ENCODE peak calls at places on chromosomes 3 and 15, in six cellular contexts. R, Z, T, Y, I and U are unnamed samples.
A peak's percentile ranks its signal among the peaks of the same experiment; 100 is the strongest.

GRCh38 chr3:58880182-58880581 is 169.6 kb downstream of the CFAP20DC start:
- DNase-seq in R (no peak), T (no peak), Z (no peak), I (no peak), Y (no peak), U (no peak)

GRCh38 chr15:39357478-39358268 is 223.2 kb upstream of the THBS1 start:
- DNase-seq in I (no peak), T (no peak), Y (no peak), R (no peak), Z (no peak), U (no peak)

GRCh38 chr15:29674661-29675533 is 147.4 kb downstream of the TJP1 start:
- DNase-seq in I (peak; percentile 49), R (peak; percentile 45), Z (peak; percentile 58), T (peak; percentile 87), Y (peak; percentile 96), U (peak; percentile 33)

GRCh38 chr3:88231207-88231606 is 81.4 kb downstream of the C3orf38 start:
- DNase-seq in I (no peak), T (no peak), Z (no peak), R (no peak), Y (no peak), U (no peak)

GRCh38 chr15:48802867-48803266 is 8.0 kb downstream of the CEP152 start:
- DNase-seq in I (no peak), T (no peak), Z (no peak), R (no peak), Y (no peak), U (no peak)

GRCh38 chr15:57867970-57868791 is 161.7 kb downstream of the POLR2M start:
- DNase-seq in R (no peak), I (no peak), T (no peak), Y (no peak), Z (no peak), U (no peak)

GRCh38 chr3:10192953-10193691 is 28.4 kb downstream of the IRAK2 start:
- DNase-seq in T (no peak), Z (no peak), Y (peak; percentile 82), I (no peak), R (no peak), U (no peak)

GRCh38 chr15:31336943-31337295 is 10.3 kb downstream of the KLF13 start:
- DNase-seq in I (no peak), Z (no peak), R (no peak), Y (no peak), T (no peak), U (no peak)

GRCh38 chr3:168249539-168250414 is 154.1 kb upstream of the GOLIM4 start:
- DNase-seq in Z (peak; percentile 69), I (peak; percentile 14), Y (peak; percentile 80), T (peak; percentile 87), R (peak; percentile 58), U (peak; percentile 63)

GRCh38 chr3:53845103-53845880 is 927 bp downstream of the CHDH start:
- DNase-seq in I (peak; percentile 70), T (peak; percentile 85), Z (peak; percentile 43), Y (peak; percentile 62), R (peak; percentile 41), U (peak; percentile 39)

GRCh38 chr15:76123031-76123430 is 63.2 kb downstream of the TMEM266 start:
- DNase-seq in Z (no peak), Y (no peak), R (no peak), T (no peak), I (no peak), U (no peak)

GRCh38 chr3:14880486-14881179 is 61.9 kb downstream of the FGD5 start:
- DNase-seq in I (no peak), R (no peak), Y (no peak), T (no peak), Z (no peak), U (no peak)

GRCh38 chr3:63911395-63911900 is 735 bp downstream of the SCAANT1 start:
- DNase-seq in R (no peak), Z (no peak), I (no peak), T (no peak), Y (no peak), U (no peak)

GRCh38 chr3:43222594-43222993 is 63.7 kb upstream of the SNRK start:
- DNase-seq in R (no peak), Y (no peak), I (no peak), T (no peak), Z (no peak), U (no peak)

GRCh38 chr3:179196098-179196497 is 47.9 kb downstream of the PIK3CA start:
- DNase-seq in T (no peak), Z (no peak), R (no peak), Y (no peak), I (no peak), U (no peak)

GRCh38 chr15:61989698-61990097 is 70.5 kb downstream of the VPS13C start:
- DNase-seq in R (no peak), Z (no peak), I (no peak), T (no peak), Y (no peak), U (no peak)

GRCh38 chr15:87781959-87782625 is 474.4 kb downstream of the NTRK3 start:
- DNase-seq in T (no peak), R (no peak), Y (no peak), I (no peak), Z (no peak), U (no peak)

GRCh38 chr3:133591271-133591742 is 17.8 kb downstream of the CDV3 start:
- DNase-seq in R (no peak), I (no peak), Y (no peak), T (no peak), Z (no peak), U (no peak)

GRCh38 chr3:42804831-42805821 is 836 bp upstream of the HIGD1A start:
- DNase-seq in Y (no peak), R (peak; percentile 26), T (peak; percentile 77), Z (peak; percentile 40), I (peak; percentile 38), U (peak; percentile 9)

GRCh38 chr3:38143511-38143910 is 5.0 kb downstream of the MYD88 start:
- DNase-seq in R (no peak), I (no peak), Y (no peak), Z (no peak), T (no peak), U (no peak)

GRCh38 chr3:38150780-38151528 is 12.5 kb downstream of the MYD88 start:
- DNase-seq in Z (no peak), R (no peak), T (no peak), I (no peak), Y (no peak), U (no peak)

GRCh38 chr3:38149701-38150100 is 11.2 kb downstream of the MYD88 start:
- DNase-seq in Z (no peak), T (no peak), R (no peak), Y (no peak), I (no peak), U (no peak)

GRCh38 chr3:38146504-38146903 is 8.0 kb downstream of the MYD88 start:
- DNase-seq in I (no peak), Y (no peak), Z (no peak), R (no peak), T (no peak), U (no peak)

GRCh38 chr3:38147434-38147833 is 9.0 kb downstream of the MYD88 start:
- DNase-seq in Z (no peak), I (no peak), R (no peak), T (no peak), Y (no peak), U (no peak)
- H3K27ac ChIP-seq in Z (no peak overlapping the region), I (no peak overlapping the region), R (no peak overlapping the region), T (no peak overlapping the region), Y (no peak overlapping the region), U (no peak overlapping the region)

GRCh38 chr15:32656091-32656860 is 14.8 kb downstream of the SCG5 start:
- DNase-seq in T (no peak), Y (no peak), R (no peak), I (no peak), Z (no peak), U (no peak)

GRCh38 chr15:32659340-32659831 is 17.9 kb downstream of the SCG5 start:
- DNase-seq in I (no peak), Z (no peak), T (peak; percentile 80), R (no peak), Y (peak; percentile 63), U (no peak)

GRCh38 chr15:32663671-32664070 is 22.2 kb downstream of the SCG5 start:
- DNase-seq in Z (no peak), T (no peak), R (no peak), I (no peak), Y (no peak), U (no peak)

GRCh38 chr15:32657198-32657886 is 15.8 kb downstream of the SCG5 start:
- DNase-seq in Z (no peak), T (no peak), Y (no peak), I (no peak), R (no peak), U (no peak)

GRCh38 chr15:32657941-32658340 is 16.4 kb downstream of the SCG5 start:
- DNase-seq in T (no peak), Y (no peak), Z (no peak), R (no peak), I (no peak), U (no peak)
- H3K27ac ChIP-seq in T (no peak overlapping the region), Y (no peak overlapping the region), Z (no peak overlapping the region), R (no peak overlapping the region), I (no peak overlapping the region), U (no peak overlapping the region)

GRCh38 chr3:48739955-48740823 is 23.2 kb upstream of the IP6K2 start:
- DNase-seq in R (peak; percentile 88), Y (peak; percentile 82), T (peak; percentile 94), I (peak; percentile 89), Z (peak; percentile 92), U (peak; percentile 89)

GRCh38 chr3:48738144-48738536 is 21.1 kb upstream of the IP6K2 start:
- DNase-seq in R (no peak), I (no peak), Y (no peak), Z (no peak), T (no peak), U (no peak)

GRCh38 chr3:48738926-48739616 is 22.1 kb upstream of the IP6K2 start:
- DNase-seq in I (peak; percentile 21), T (no peak), Y (no peak), Z (peak; percentile 65), R (peak; percentile 59), U (no peak)

GRCh38 chr3:48743773-48744172 is 26.8 kb upstream of the IP6K2 start:
- DNase-seq in R (no peak), Y (no peak), T (no peak), I (no peak), Z (no peak), U (no peak)

DNA sequence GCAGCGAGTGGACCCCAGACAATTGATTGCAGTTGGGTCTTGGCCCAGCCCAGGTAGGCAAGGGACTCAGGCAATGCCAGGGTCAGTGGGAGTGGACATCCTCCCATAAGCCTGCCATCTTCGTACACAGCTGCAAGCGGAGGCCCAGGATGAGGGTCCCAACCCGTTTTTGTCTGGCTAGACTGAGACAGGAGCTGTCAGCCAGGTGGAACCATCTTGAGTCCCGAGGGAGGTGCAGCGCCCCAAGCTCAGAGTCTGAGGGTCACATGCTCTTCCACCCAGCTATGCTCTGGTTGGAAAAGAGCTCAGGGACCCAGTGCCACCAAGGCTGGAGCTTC is 22.6 kb upstream of the IP6K2 start:
- DNase-seq in I (peak; percentile 21), Y (no peak), R (no peak), Z (peak; percentile 17), T (no peak), U (no peak)
- H3K27ac ChIP-seq in I (peak overlapping the region; percentile 20), Y (peak overlapping the region; percentile 82), R (peak overlapping the region; percentile 91), Z (peak overlapping the region; percentile 87), T (peak overlapping the region; percentile 30), U (peak overlapping the region; percentile 97)

DNA sequence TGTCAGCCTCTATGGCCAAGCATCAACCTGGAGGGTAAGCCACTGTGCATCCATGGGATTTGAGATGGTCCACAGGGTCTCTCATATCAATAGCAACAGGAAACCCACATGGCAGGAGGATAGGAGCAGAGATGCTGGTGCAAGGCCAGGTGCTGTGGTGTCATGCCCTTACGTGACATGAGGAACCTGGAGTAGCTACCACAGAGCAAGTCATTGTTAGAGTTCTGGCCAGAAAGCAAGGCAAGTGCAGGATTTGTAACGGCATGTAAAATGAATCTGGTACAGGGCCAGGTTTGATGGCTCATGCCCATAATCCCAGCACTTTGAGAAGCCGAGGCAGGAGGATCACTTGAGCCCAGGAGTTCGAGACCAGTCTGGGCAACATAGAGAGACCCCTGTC is 14.8 kb upstream of the ZNF774 start:
- DNase-seq in R (no peak), T (no peak), Y (no peak), Z (no peak), I (no peak), U (no peak)
- H3K27ac ChIP-seq in R (no peak overlapping the region), T (no peak overlapping the region), Y (peak overlapping the region; percentile 39), Z (no peak overlapping the region), I (no peak overlapping the region), U (no peak overlapping the region)